ENCODE peak calls at places on chromosome 1, in six cellular contexts. V is K562, X is GM12892, S is HepG2, N is GM12878, B is H1. Y is an unnamed sample.

GRCh38 chr1:68269637-68270430 is 37.5 kb upstream of the WLS start:
- DNase-seq in V (no peak), B (no peak), X (no peak), S (no peak), N (no peak), Y (no peak)

GRCh38 chr1:76330993-76331603 is 256.6 kb downstream of the ST6GALNAC3 start:
- DNase-seq in S (peak), B (no peak), X (peak), V (peak), N (no peak), Y (peak)

GRCh38 chr1:174789399-174789798 is 210.3 kb upstream of the CACYBP start:
- DNase-seq in N (peak), S (no peak), B (no peak), V (peak), X (no peak), Y (peak)

GRCh38 chr1:185645201-185645640 is 89.0 kb upstream of the HMCN1 start:
- DNase-seq in S (no peak), B (no peak), X (no peak), V (no peak), N (no peak), Y (no peak)

GRCh38 chr1:228490120-228491078 is 3.2 kb downstream of the RNF187 start:
- DNase-seq in V (peak), B (no peak), S (no peak), N (no peak), X (no peak), Y (no peak)

GRCh38 chr1:18064564-18064963 is 43.0 kb upstream of the IGSF21 start:
- DNase-seq in X (no peak), V (no peak), N (no peak), S (no peak), B (no peak), Y (no peak)

GRCh38 chr1:157101196-157101595 is 1.6 kb upstream of the ETV3L start:
- DNase-seq in B (no peak), V (no peak), X (no peak), N (no peak), S (no peak), Y (no peak)

GRCh38 chr1:171788696-171789095 is 7.2 kb downstream of the METTL13 start:
- DNase-seq in N (no peak), X (no peak), S (no peak), V (no peak), B (no peak), Y (no peak)

GRCh38 chr1:50333595-50333974 is 89.7 kb downstream of the DMRTA2 start:
- DNase-seq in X (peak), B (peak), V (peak), S (no peak), N (no peak), Y (peak)

GRCh38 chr1:91278754-91279153 is 125.9 kb downstream of the HFM1 start:
- DNase-seq in S (peak), V (peak), N (no peak), B (no peak), X (no peak), Y (no peak)
- TF ChIP-seq POLR2AphosphoS5 in S (no peak), V (no peak), N (no peak), B (no peak), X (no peak), Y (no peak)

DNA sequence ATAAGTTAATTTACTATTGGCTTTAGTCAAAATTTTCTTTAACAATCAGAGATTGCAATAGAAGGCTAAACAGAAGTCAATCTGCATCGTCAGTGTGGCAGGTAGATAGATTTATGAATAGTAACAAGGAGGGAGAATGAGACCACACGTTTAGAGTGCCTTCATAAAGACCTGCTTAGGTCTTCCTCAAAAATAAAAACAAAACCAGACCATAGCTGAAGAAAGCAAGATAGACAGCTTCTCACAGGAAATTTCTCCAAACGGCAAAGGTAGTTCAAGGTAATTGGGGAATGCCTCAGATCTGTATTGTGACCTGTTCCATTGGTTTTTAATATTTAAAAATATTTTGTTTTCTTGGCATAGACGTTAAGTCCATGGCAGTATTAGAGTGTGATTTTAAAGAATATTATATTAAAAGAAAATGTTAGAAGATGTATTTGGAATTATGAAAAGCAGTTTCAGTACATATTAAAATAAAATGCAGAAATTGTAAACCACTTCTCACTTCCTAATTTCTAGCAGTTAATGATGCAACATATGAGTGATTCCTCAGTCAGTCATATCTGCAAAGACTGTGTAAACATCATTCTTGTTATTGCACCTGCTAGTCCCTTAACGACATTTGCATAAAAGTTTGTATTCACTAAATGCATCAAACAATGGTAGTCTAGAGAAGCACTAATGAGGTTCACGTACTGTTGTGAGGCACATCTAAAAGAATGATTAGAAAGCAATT is 278.0 kb downstream of the HLX start:
- DNase-seq in N (peak), V (no peak), B (no peak), S (no peak), X (no peak), Y (no peak)
- TF ChIP-seq POLR2A in N (no peak), V (no peak), B (no peak), S (no peak), X (no peak), Y (no peak)

GRCh38 chr1:51794868-51795267 is 83.7 kb downstream of the NRDC start:
- DNase-seq in X (no peak), S (no peak), B (no peak), V (no peak), N (no peak), Y (no peak)

GRCh38 chr1:51790385-51790784 is 88.1 kb downstream of the NRDC start:
- DNase-seq in S (no peak), B (no peak), V (no peak), X (no peak), N (no peak), Y (no peak)

GRCh38 chr1:51794260-51794659 is 84.3 kb downstream of the NRDC start:
- DNase-seq in V (no peak), S (no peak), X (no peak), N (no peak), B (no peak), Y (no peak)

GRCh38 chr1:51791888-51792287 is 86.6 kb downstream of the NRDC start:
- DNase-seq in B (no peak), V (no peak), X (no peak), N (no peak), S (no peak), Y (no peak)

GRCh38 chr1:51792864-51793263 is 85.7 kb downstream of the NRDC start:
- DNase-seq in B (no peak), S (no peak), V (no peak), X (no peak), N (no peak), Y (no peak)
- TF ChIP-seq TAF1 in B (no peak), S (no peak), V (no peak), X (no peak), N (no peak), Y (no peak)

DNA sequence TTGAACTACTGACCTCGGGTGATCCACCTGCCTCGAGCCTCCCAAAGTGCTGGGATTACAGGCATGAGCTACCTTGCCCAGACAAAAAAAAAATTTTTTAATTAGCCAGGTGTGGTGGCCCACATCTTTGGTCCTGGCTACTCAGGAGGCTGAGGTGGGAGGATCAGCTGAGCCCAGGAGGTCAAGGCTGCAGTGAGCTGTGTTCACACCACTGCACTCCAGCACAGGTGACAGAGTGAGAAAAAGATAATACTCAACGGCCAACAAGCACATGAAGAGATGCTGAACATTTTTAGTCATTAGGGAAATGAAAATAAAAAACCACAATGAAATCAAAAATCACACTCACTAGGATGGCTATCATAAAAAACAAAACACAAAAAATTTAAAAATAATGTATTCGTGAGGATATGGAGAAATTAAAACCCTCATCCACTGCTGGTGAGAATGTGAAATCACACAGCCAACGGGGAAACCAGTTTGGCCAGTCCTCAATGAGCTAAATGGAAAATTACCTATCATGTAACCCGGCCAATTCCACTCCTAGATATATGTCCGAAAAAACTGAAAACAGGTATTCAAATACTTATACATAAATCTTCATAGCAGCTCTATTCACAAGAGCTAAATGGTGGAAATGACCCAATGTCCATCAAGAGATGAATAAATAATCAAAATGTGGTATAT is 41.2 kb downstream of the ENAH start:
- DNase-seq in X (no peak), N (no peak), S (no peak), V (no peak), B (no peak), Y (no peak)
- TF ChIP-seq POLR2AphosphoS5 in X (no peak), N (no peak), S (no peak), V (no peak), B (no peak), Y (no peak)

GRCh38 chr1:151372411-151372934 is at the start of gene SELENBP1:
- DNase-seq in B (peak), V (peak), S (peak), N (no peak), X (no peak), Y (no peak)
- TF ChIP-seq POLR2A in B (peak), V (peak), S (peak), N (no peak), X (no peak), Y (no peak)